ENCODE peak calls at places on chromosomes 1 and 21, in eight cellular contexts. V is heart right ventricle; B is NB4; K is CD8-positive, alpha-beta memory T cell; J is AG04449; P is fibroblast of lung; L is RWPE2; G is endothelial cell of umbilical vein. Z is an unnamed sample.

GRCh38 chr1:201123866-201124265 is 3.1 kb downstream of the ASCL5 start:
- DNase-seq in L (no peak), V (no peak), P (no peak), K (no peak), J (no peak), G (no peak), B (no peak), Z (no peak)

GRCh38 chr1:54125671-54126070 is 27.1 kb downstream of the CDCP2 start:
- DNase-seq in K (no peak), L (no peak), G (peak), P (peak), J (no peak), B (no peak), V (peak), Z (peak)

GRCh38 chr1:77757066-77757584 is 2.5 kb downstream of the USP33 start:
- DNase-seq in K (no peak), B (no peak), L (no peak), P (no peak), V (no peak), J (no peak), G (no peak), Z (no peak)

GRCh38 chr1:179164494-179164893 is 65.0 kb downstream of the ABL2 start:
- DNase-seq in G (peak), K (no peak), L (no peak), P (peak), J (peak), V (no peak), B (no peak), Z (no peak)

GRCh38 chr1:55288245-55288644 is 73.1 kb upstream of the USP24 start:
- DNase-seq in L (no peak), J (no peak), B (no peak), G (no peak), K (no peak), V (no peak), P (no peak), Z (no peak)

GRCh38 chr1:60916178-60916577 is 166.2 kb upstream of the NFIA start:
- DNase-seq in L (no peak), K (no peak), P (no peak), G (no peak), V (no peak), J (no peak), B (no peak), Z (no peak)

GRCh38 chr1:226407199-226407496 is 745 bp downstream of the PARP1 start:
- DNase-seq in K (no peak), P (no peak), J (no peak), G (no peak), L (no peak), B (no peak), V (no peak), Z (no peak)

GRCh38 chr1:53061859-53062714 is at the start of gene PODN:
- DNase-seq in J (no peak), G (no peak), K (no peak), P (peak), V (peak), L (no peak), B (no peak), Z (peak)

GRCh38 chr1:58432813-58433668 is 113.5 kb downstream of the OMA1 start:
- DNase-seq in B (no peak), P (peak), G (peak), V (no peak), L (no peak), K (no peak), J (peak), Z (peak)

GRCh38 chr1:172818841-172819527 is 160.1 kb downstream of the FASLG start:
- DNase-seq in L (no peak), V (no peak), P (peak), B (peak), K (peak), G (no peak), J (no peak), Z (no peak)

GRCh38 chr1:184300446-184300845 is 86.4 kb upstream of the C1orf21 start:
- DNase-seq in P (peak), B (no peak), J (no peak), K (no peak), G (peak), L (no peak), V (no peak), Z (no peak)

GRCh38 chr21:29365636-29366305 is 67.0 kb downstream of the BACH1 start:
- DNase-seq in V (no peak), G (no peak), L (no peak), J (no peak), K (no peak), B (no peak), P (no peak), Z (no peak)

GRCh38 chr1:44305962-44306422 is 49.1 kb downstream of the ERI3 start:
- DNase-seq in V (no peak), B (no peak), G (no peak), L (no peak), J (no peak), P (no peak), K (no peak), Z (no peak)

GRCh38 chr1:19765623-19766022 is 34.1 kb downstream of the TMCO4 start:
- DNase-seq in J (peak), P (peak), L (no peak), V (no peak), K (no peak), B (no peak), G (peak), Z (no peak)

GRCh38 chr1:9233241-9233941 is 1.2 kb upstream of the H6PD start:
- DNase-seq in G (peak), J (no peak), V (peak), L (no peak), B (peak), P (peak), K (no peak), Z (peak)

GRCh38 chr1:54597455-54598030 is 25.8 kb downstream of the FAM151A start:
- DNase-seq in V (no peak), J (no peak), G (no peak), L (no peak), P (no peak), K (no peak), B (no peak), Z (no peak)

GRCh38 chr1:65788762-65789161 is 3.9 kb upstream of the PDE4B start:
- DNase-seq in K (no peak), P (no peak), G (no peak), J (no peak), L (no peak), B (no peak), V (no peak), Z (no peak)

GRCh38 chr1:54782156-54782555 is 17.8 kb upstream of the PARS2 start:
- DNase-seq in B (no peak), G (no peak), J (no peak), L (no peak), V (no peak), K (no peak), P (no peak), Z (no peak)

GRCh38 chr21:29501451-29501850 is 202.7 kb downstream of the BACH1 start:
- DNase-seq in L (no peak), V (no peak), P (peak), J (peak), G (no peak), K (no peak), B (no peak), Z (no peak)

GRCh38 chr1:1600861-1601563 is 1.1 kb upstream of the FNDC10 start:
- DNase-seq in G (no peak), K (no peak), V (no peak), P (no peak), L (no peak), J (no peak), B (no peak), Z (no peak)

GRCh38 chr21:44865561-44866280 is 7.8 kb downstream of the PTTG1IP start:
- DNase-seq in K (no peak), P (no peak), J (no peak), G (no peak), L (no peak), B (peak), V (peak), Z (no peak)

GRCh38 chr1:248215880-248216279 is 15.3 kb upstream of the OR2M4 start:
- DNase-seq in J (no peak), G (no peak), L (no peak), K (no peak), V (no peak), B (no peak), P (no peak), Z (no peak)

GRCh38 chr1:114153051-114153620 is 533 bp downstream of the SYT6 start:
- DNase-seq in B (no peak), G (no peak), P (no peak), J (no peak), L (no peak), V (peak), K (no peak), Z (no peak)

GRCh38 chr1:65924471-65924870 is 131.8 kb downstream of the PDE4B start:
- DNase-seq in L (no peak), P (peak), B (no peak), K (no peak), J (peak), G (no peak), V (no peak), Z (no peak)

GRCh38 chr1:5745776-5746610 is 246.2 kb downstream of the NPHP4 start:
- DNase-seq in G (peak), V (peak), B (peak), L (peak), P (peak), K (peak), J (peak), Z (peak)

GRCh38 chr1:79082233-79082632 is 75.7 kb upstream of the ADGRL4 start:
- DNase-seq in P (no peak), L (no peak), G (peak), J (no peak), V (no peak), K (no peak), B (no peak), Z (no peak)

GRCh38 chr1:46187106-46187869 is 10.9 kb downstream of the POMGNT1 start:
- DNase-seq in B (no peak), K (no peak), G (no peak), P (no peak), J (no peak), V (no peak), L (no peak), Z (no peak)

GRCh38 chr1:2170211-2170610 is 24.4 kb downstream of the FAAP20 start:
- DNase-seq in G (no peak), B (no peak), P (no peak), L (no peak), V (no peak), J (no peak), K (no peak), Z (no peak)

GRCh38 chr1:51093566-51093965 is 8.5 kb upstream of the C1orf185 start:
- DNase-seq in K (no peak), B (no peak), V (no peak), L (no peak), G (no peak), P (peak), J (peak), Z (no peak)

GRCh38 chr1:164560504-164560903 is 1.5 kb downstream of the PBX1 start:
- DNase-seq in J (no peak), G (no peak), B (no peak), K (no peak), L (no peak), P (peak), V (no peak), Z (no peak)
- H3K4me3 ChIP-seq in J (peak), G (peak), B (no peak), K (no peak), L (peak), P (peak), V (peak), Z (peak)

GRCh38 chr1:154222518-154222917 is 1.8 kb downstream of the UBAP2L start:
- DNase-seq in B (no peak), K (no peak), G (no peak), V (no peak), P (no peak), J (no peak), L (no peak), Z (no peak)

GRCh38 chr1:154225370-154225769 is 4.6 kb downstream of the UBAP2L start:
- DNase-seq in P (no peak), B (no peak), K (no peak), V (no peak), L (no peak), G (no peak), J (no peak), Z (no peak)

GRCh38 chr1:154221815-154222081 is 993 bp downstream of the UBAP2L start:
- DNase-seq in J (peak), L (no peak), B (peak), K (no peak), V (no peak), G (peak), P (peak), Z (no peak)

GRCh38 chr1:154220970-154221814 is 437 bp downstream of the UBAP2L start:
- DNase-seq in G (peak), L (peak), J (no peak), B (peak), K (peak), V (peak), P (peak), Z (peak)

DNA sequence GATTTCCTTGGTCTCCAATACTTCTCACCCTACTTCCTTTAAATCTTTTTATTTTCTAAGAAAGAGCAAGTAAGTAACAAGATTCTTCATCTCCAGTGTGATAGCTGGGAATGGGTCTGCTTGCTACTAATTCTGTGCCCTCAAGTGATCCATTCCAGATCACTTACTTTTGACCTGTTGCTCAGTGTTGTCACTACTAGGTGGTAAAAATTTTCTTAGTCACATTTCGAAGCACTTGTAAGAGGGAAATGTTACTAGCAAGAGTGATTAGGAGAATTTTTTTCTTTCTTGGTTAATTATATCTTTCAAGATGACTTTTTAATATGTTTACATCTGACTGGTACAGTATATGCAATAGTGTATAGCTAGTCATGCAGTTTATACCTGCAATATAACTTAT is 2.2 kb downstream of the UBAP2L start:
- DNase-seq in L (no peak), B (no peak), G (no peak), V (no peak), P (no peak), J (no peak), K (no peak), Z (no peak)
- H3K4me3 ChIP-seq in L (no peak), B (peak), G (no peak), V (no peak), P (peak), J (no peak), K (no peak), Z (peak)

GRCh38 chr1:161749509-161750407 is at the start of gene DUSP12:
- DNase-seq in V (peak), P (peak), B (peak), J (peak), G (peak), L (peak), K (peak), Z (peak)

GRCh38 chr1:161743231-161743630 is 6.4 kb upstream of the DUSP12 start:
- DNase-seq in B (no peak), L (no peak), K (no peak), J (no peak), V (no peak), G (no peak), P (peak), Z (no peak)

GRCh38 chr1:161747789-161748188 is 1.8 kb upstream of the DUSP12 start:
- DNase-seq in J (no peak), V (no peak), B (no peak), K (no peak), L (no peak), G (no peak), P (no peak), Z (no peak)
- H3K4me3 ChIP-seq in J (no peak), V (no peak), B (no peak), K (no peak), L (no peak), G (no peak), P (no peak), Z (no peak)

GRCh38 chr1:214515544-214516433 is 35.6 kb downstream of the PTPN14 start:
- DNase-seq in L (no peak), J (no peak), P (peak), V (no peak), G (no peak), B (no peak), K (no peak), Z (no peak)
- H3K4me3 ChIP-seq in L (no peak), J (no peak), P (no peak), V (no peak), G (no peak), B (no peak), K (no peak), Z (no peak)